ENCODE peak calls at places on chromosome 18, in ten cellular contexts. G is H9, L is thyroid gland, K is HCT116, J is upper lobe of right lung, D is MM.1S, B is stomach, R is suprapubic skin, Q is uterus, U is heart left ventricle. W is an unnamed sample. For H3K27me3, the result is how much of the 10 kb centered on the place peaks cover.

GRCh38 chr18:27901424-27902226 is 275.3 kb downstream of the CDH2 start:
- DNase-seq in J (no peak), B (no peak), K (no peak), R (no peak), G (no peak), Q (no peak), U (no peak), L (no peak), D (no peak), W (no peak)

GRCh38 chr18:72197598-72197997 is 346.5 kb downstream of the CBLN2 start:
- DNase-seq in U (no peak), L (no peak), K (no peak), G (no peak), R (no peak), J (no peak), D (no peak), B (no peak), Q (no peak), W (no peak)

GRCh38 chr18:79107886-79108285 is 38.7 kb downstream of the ATP9B start:
- DNase-seq in R (no peak), K (no peak), G (no peak), Q (no peak), B (no peak), L (no peak), J (no peak), D (no peak), U (no peak), W (no peak)

GRCh38 chr18:13500227-13500865 is 226.0 kb downstream of the FAM210A start:
- DNase-seq in B (no peak), Q (peak), J (no peak), G (peak), U (peak), K (no peak), R (peak), D (no peak), L (no peak), W (no peak)

GRCh38 chr18:50788284-50788683 is 31.5 kb downstream of the MRO start:
- DNase-seq in G (peak), J (no peak), U (no peak), L (no peak), D (no peak), Q (no peak), K (no peak), R (no peak), B (no peak), W (no peak)

GRCh38 chr18:62768172-62768943 is 53.0 kb downstream of the PHLPP1 start:
- DNase-seq in K (no peak), L (no peak), Q (no peak), D (no peak), R (no peak), J (no peak), B (no peak), G (no peak), U (no peak), W (no peak)

GRCh38 chr18:69817335-69817935 is 130.2 kb downstream of the CD226 start:
- DNase-seq in R (no peak), U (no peak), J (no peak), Q (no peak), B (no peak), D (no peak), G (no peak), L (no peak), K (no peak), W (no peak)

GRCh38 chr18:44107187-44107586 is 573.5 kb upstream of the SETBP1 start:
- DNase-seq in B (no peak), J (no peak), Q (no peak), U (no peak), L (no peak), R (no peak), G (no peak), K (no peak), D (no peak), W (no peak)

GRCh38 chr18:48133675-48134251 is 203.3 kb upstream of the SMAD2 start:
- DNase-seq in Q (peak), R (no peak), K (no peak), J (no peak), B (peak), G (no peak), D (no peak), U (no peak), L (peak), W (no peak)

GRCh38 chr18:48132993-48133674 is 202.7 kb upstream of the SMAD2 start:
- DNase-seq in Q (no peak), G (no peak), J (no peak), R (no peak), D (no peak), K (no peak), U (no peak), L (no peak), B (no peak), W (no peak)

GRCh38 chr18:48135436-48135966 is 205.0 kb upstream of the SMAD2 start:
- DNase-seq in D (no peak), Q (no peak), G (no peak), B (no peak), U (no peak), R (no peak), K (no peak), J (no peak), L (no peak), W (no peak)

GRCh38 chr18:48136051-48136543 is 205.6 kb upstream of the SMAD2 start:
- DNase-seq in B (peak), G (no peak), Q (no peak), D (no peak), R (no peak), L (peak), K (no peak), U (peak), J (no peak), W (no peak)

GRCh38 chr18:48134609-48135008 is 204.2 kb upstream of the SMAD2 start:
- DNase-seq in U (no peak), G (no peak), L (no peak), K (no peak), B (no peak), J (no peak), R (no peak), D (no peak), Q (no peak), W (no peak)
- H3K27me3 ChIP-seq in U (under half), G (under half), L (under half), K (under half), B (under half), J (under half), R (under half), D (under half), Q (under half), W (under half)

GRCh38 chr18:464311-464659 is 36.2 kb downstream of the COLEC12 start:
- DNase-seq in J (no peak), L (no peak), R (no peak), B (no peak), D (no peak), G (no peak), K (no peak), U (no peak), Q (no peak), W (no peak)
- H3K27me3 ChIP-seq in J (under half), L (under half), R (under half), B (under half), D (under half), G (under half), K (under half), U (under half), Q (under half), W (under half)

GRCh38 chr18:10444314-10445006 is 10.0 kb upstream of the APCDD1 start:
- DNase-seq in Q (no peak), U (no peak), K (no peak), B (peak), J (no peak), R (no peak), L (no peak), G (no peak), D (no peak), W (no peak)

GRCh38 chr18:10450986-10451385 is 3.4 kb upstream of the APCDD1 start:
- DNase-seq in B (no peak), G (no peak), L (no peak), U (no peak), D (no peak), R (no peak), J (no peak), Q (no peak), K (no peak), W (no peak)

GRCh38 chr18:10453885-10454772 is at the start of gene APCDD1:
- DNase-seq in J (peak), R (peak), D (no peak), L (peak), G (peak), U (peak), Q (peak), B (peak), K (no peak), W (no peak)

GRCh38 chr18:10453261-10453884 is 1.1 kb upstream of the APCDD1 start:
- DNase-seq in J (no peak), D (no peak), K (no peak), G (no peak), L (no peak), Q (peak), R (no peak), U (no peak), B (no peak), W (no peak)

DNA sequence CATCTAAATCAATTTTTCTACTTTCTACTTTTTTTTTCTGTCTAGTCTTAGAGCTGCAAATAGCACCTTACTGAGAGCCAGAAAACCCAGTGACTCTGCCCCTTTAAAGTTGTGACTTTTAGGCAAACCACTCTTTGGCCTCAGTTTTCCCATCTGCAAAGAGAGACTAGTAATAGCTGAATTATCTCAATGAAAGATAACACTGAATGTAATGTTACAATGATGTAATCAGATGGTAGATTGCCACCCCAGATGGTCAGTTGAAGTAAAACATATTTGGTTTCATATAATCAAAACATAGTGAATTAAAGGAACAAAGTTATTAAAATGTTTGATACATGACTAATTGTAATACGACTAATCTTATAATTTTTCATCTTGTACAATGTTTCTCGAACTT is 5.0 kb upstream of the APCDD1 start:
- DNase-seq in L (no peak), R (no peak), U (no peak), G (no peak), K (no peak), Q (no peak), J (no peak), D (no peak), B (no peak), W (no peak)
- H3K27me3 ChIP-seq in L (under half), R (under half), U (under half), G (under half), K (half or more), Q (under half), J (under half), D (under half), B (under half), W (under half)

GRCh38 chr18:48137354-48138208 is 207.1 kb upstream of the SMAD2 start:
- DNase-seq in L (peak), K (no peak), B (peak), U (no peak), G (no peak), D (no peak), J (no peak), Q (no peak), R (no peak), W (no peak)
- H3K27me3 ChIP-seq in L (under half), K (under half), B (under half), U (under half), G (under half), D (under half), J (under half), Q (under half), R (under half), W (under half)

W was measured in CD4-positive, alpha-beta T cell.